ENCODE peak calls at places on chromosomes 12 and 14, in six cellular contexts. H is SK-N-SH, C is GM12878, W is K562, Y is HepG2, Z is HCT116. N is an unnamed sample.

GRCh38 chr14:73290279-73290678 is 53.0 kb downstream of the PAPLN start:
- DNase-seq in H (no peak), C (peak), W (no peak), Y (no peak), Z (no peak), N (no peak)

GRCh38 chr12:106498056-106498455 is 84.7 kb upstream of the RFX4 start:
- DNase-seq in H (no peak), C (no peak), W (no peak), Y (no peak), Z (no peak), N (no peak)

GRCh38 chr12:98595152-98595988 is 1.9 kb downstream of the SLC25A3 start:
- DNase-seq in H (no peak), C (no peak), W (no peak), Y (peak), Z (no peak), N (no peak)

GRCh38 chr12:34405286-34406227 is 383.3 kb downstream of the ALG10 start:
- DNase-seq in H (peak), C (no peak), W (no peak), Y (no peak), Z (no peak), N (no peak)

GRCh38 chr12:41932470-41932991 is 212.1 kb downstream of the GXYLT1 start:
- DNase-seq in H (peak), C (no peak), W (peak), Y (no peak), Z (no peak), N (no peak)

GRCh38 chr14:94113908-94114588 is 3.5 kb downstream of the IFI27 start:
- DNase-seq in H (no peak), C (no peak), W (no peak), Y (no peak), Z (no peak), N (no peak)

GRCh38 chr14:64539186-64539552 is 1.4 kb upstream of the HSPA2 start:
- DNase-seq in H (no peak), C (no peak), W (no peak), Y (no peak), Z (no peak), N (no peak)

GRCh38 chr12:116138380-116138779 is 139.1 kb downstream of the MED13L start:
- DNase-seq in H (no peak), C (no peak), W (no peak), Y (no peak), Z (no peak), N (no peak)

GRCh38 chr14:42994001-42994736 is 1387.5 kb downstream of the LRFN5 start:
- DNase-seq in H (no peak), C (no peak), W (no peak), Y (no peak), Z (no peak), N (no peak)

GRCh38 chr12:5969974-5970690 is 25.1 kb upstream of the ANO2 start:
- DNase-seq in H (no peak), C (no peak), W (no peak), Y (no peak), Z (no peak), N (no peak)

GRCh38 chr12:55901881-55902490 is 25.7 kb downstream of the PYM1 start:
- DNase-seq in H (no peak), C (no peak), W (peak), Y (no peak), Z (no peak), N (no peak)

GRCh38 chr12:6141048-6141447 is 16.6 kb upstream of the VWF start:
- DNase-seq in H (no peak), C (no peak), W (no peak), Y (no peak), Z (no peak), N (no peak)

GRCh38 chr14:50659327-50659974 is 8.7 kb downstream of the SAV1 start:
- DNase-seq in H (no peak), C (no peak), W (no peak), Y (no peak), Z (no peak), N (no peak)

GRCh38 chr14:73612339-73613045 is at the start of gene ACOT6:
- DNase-seq in H (peak), C (no peak), W (peak), Y (peak), Z (peak), N (no peak)

GRCh38 chr12:59808317-59808910 is 212.6 kb downstream of the SLC16A7 start:
- DNase-seq in H (peak), C (no peak), W (peak), Y (peak), Z (peak), N (peak)
- TF ChIP-seq REST in H (no peak), C (no peak), W (no peak), Y (no peak), Z (no peak), N (no peak)

DNA sequence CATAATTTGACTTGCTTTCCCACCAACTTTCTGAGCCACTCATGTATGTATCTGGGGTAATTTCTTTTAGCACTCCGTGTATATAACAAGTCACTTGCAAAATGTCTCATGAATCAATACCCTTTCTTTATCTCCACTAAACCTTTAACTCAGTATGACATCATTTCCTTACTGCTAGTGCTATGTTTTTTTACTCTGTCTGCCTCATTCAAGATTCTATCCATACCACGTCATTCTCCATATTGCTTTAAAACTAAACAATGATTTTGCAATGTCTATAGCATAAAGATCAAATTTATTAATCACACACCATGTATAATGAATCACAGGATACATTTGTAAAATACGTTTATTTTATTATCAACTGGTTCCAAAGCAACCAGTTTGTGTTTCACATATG is 178.2 kb downstream of the PIK3C2G start:
- DNase-seq in H (no peak), C (no peak), W (no peak), Y (no peak), Z (no peak), N (no peak)
- TF ChIP-seq SIN3A in H (no peak), C (no peak), W (no peak), Y (no peak), Z (no peak), N (no peak)

DNA sequence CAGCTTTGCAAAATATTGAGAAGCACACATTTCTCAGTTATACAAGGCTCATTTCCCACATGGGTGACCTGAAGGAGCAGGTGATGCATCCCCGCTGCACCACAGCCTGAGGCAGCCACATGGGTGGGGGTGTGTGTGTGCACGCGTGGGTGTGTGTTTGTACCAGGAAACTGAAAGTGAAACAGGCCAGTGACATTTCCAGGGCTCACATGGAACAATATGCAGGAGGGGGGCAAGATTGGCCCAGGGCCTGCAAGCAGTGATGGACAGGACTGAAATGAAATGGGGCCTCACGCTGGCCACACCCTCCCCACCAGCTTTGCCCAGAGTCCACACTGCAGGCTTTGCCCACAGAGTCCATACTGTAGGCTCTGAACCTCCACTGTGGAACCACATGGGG is 154.2 kb upstream of the PARP11 start:
- DNase-seq in H (no peak), C (no peak), W (no peak), Y (peak), Z (no peak), N (no peak)
- TF ChIP-seq REST in H (no peak), C (no peak), W (no peak), Y (no peak), Z (no peak), N (no peak)

GRCh38 chr14:102608064-102608446 is 15.6 kb downstream of the RCOR1 start:
- DNase-seq in H (no peak), C (peak), W (no peak), Y (no peak), Z (no peak), N (no peak)
- TF ChIP-seq SIN3A in H (no peak), C (no peak), W (no peak), Y (no peak), Z (no peak), N (no peak)

DNA sequence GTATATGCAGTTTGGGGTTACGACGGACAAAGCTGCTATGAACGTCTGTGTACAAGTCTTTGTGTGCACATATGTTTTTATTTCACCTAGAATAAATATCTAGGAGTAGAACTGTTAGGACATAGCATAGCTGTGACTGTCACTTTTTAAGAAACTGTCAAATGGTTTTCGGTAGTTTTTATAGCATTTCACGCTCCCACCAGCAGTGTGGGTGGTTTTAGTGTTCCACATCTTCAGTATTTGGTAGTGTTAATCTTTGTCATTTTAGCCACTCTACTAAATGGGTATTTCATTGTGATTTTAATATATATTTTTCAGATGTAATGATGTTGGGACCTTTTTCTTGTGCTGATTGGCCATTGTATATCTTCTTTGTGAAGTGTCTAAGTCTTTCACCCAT is 109.1 kb upstream of the BCAT1 start:
- DNase-seq in H (no peak), C (no peak), W (no peak), Y (no peak), Z (no peak), N (no peak)
- TF ChIP-seq REST in H (no peak), C (no peak), W (no peak), Y (no peak), Z (no peak), N (no peak)

GRCh38 chr14:104734601-104734990 is 10.6 kb downstream of the ADSS1 start:
- DNase-seq in H (no peak), C (no peak), W (no peak), Y (no peak), Z (no peak), N (no peak)
- TF ChIP-seq SIN3A in H (no peak), C (no peak), W (no peak), Y (no peak), Z (no peak), N (no peak)

GRCh38 chr12:130788515-130788914 is 50.5 kb downstream of the STX2 start:
- DNase-seq in H (no peak), C (no peak), W (no peak), Y (no peak), Z (no peak), N (no peak)

GRCh38 chr12:130795906-130796305 is 43.1 kb downstream of the STX2 start:
- DNase-seq in H (no peak), C (no peak), W (no peak), Y (no peak), Z (no peak), N (no peak)

GRCh38 chr12:130787445-130788410 is 51.3 kb downstream of the STX2 start:
- DNase-seq in H (no peak), C (no peak), W (no peak), Y (no peak), Z (no peak), N (no peak)

GRCh38 chr12:130792926-130793849 is 45.9 kb downstream of the STX2 start:
- DNase-seq in H (no peak), C (no peak), W (no peak), Y (no peak), Z (no peak), N (no peak)

DNA sequence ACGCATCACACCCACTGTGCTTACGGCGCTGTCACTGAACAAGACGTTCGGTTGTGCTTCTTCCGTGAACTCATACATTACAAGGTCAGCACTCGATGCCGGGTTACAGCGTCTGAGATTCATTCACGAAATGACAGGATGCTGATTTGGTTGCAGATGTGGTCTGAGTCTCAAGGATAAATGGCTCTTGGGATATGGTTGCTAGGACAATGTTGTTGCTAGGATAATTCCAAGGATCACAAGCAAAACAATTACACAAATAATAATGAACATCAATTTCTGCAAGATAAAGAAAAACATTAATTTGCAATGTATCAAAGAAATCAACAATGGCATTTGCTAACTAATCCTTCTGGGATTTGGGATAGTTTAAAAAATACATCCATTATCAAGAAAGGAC is 47.4 kb downstream of the STX2 start:
- DNase-seq in H (no peak), C (no peak), W (no peak), Y (no peak), Z (no peak), N (no peak)
- TF ChIP-seq REST in H (no peak), C (no peak), W (no peak), Y (no peak), Z (no peak), N (no peak)